ENCODE peak calls at places on chromosomes 12 and 14, in four cellular contexts. P is K562, R is H1, C is GM12878. K is an unnamed sample.

GRCh38 chr12:10235761-10236631 is 23.3 kb downstream of the GABARAPL1 start:
- DNase-seq in P (peak), R (no peak), C (no peak), K (peak)

GRCh38 chr12:92757599-92758121 is 54.9 kb downstream of the PLEKHG7 start:
- DNase-seq in P (no peak), R (no peak), C (no peak), K (no peak)

GRCh38 chr12:22631863-22632463 is 7.0 kb downstream of the ETNK1 start:
- DNase-seq in P (no peak), R (no peak), C (no peak), K (no peak)

GRCh38 chr14:89310211-89310610 is 106.8 kb downstream of the FOXN3 start:
- DNase-seq in P (no peak), R (no peak), C (no peak), K (no peak)

GRCh38 chr14:68978550-68978911 is 571 bp downstream of the ACTN1 start:
- DNase-seq in P (peak), R (no peak), C (no peak), K (no peak)

GRCh38 chr14:105537580-105538474 is 11.4 kb downstream of the TMEM121 start:
- DNase-seq in P (peak), R (no peak), C (no peak), K (no peak)

GRCh38 chr12:106918746-106919145 is 37.0 kb upstream of the TMEM263 start:
- DNase-seq in P (peak), R (peak), C (no peak), K (peak)

GRCh38 chr12:105659355-105660075 is 329.0 kb downstream of the C12orf75 start:
- DNase-seq in P (no peak), R (no peak), C (no peak), K (no peak)

GRCh38 chr14:94748667-94749347 is 21.1 kb downstream of the GSC start:
- DNase-seq in P (peak), R (no peak), C (no peak), K (peak)

GRCh38 chr12:109247831-109248654 is 61.0 kb downstream of the FOXN4 start:
- DNase-seq in P (no peak), R (no peak), C (no peak), K (no peak)

GRCh38 chr12:27462151-27462694 is 15.7 kb downstream of the SMCO2 start:
- DNase-seq in P (no peak), R (no peak), C (no peak), K (no peak)

GRCh38 chr14:81286574-81287370 is 66.0 kb upstream of the GTF2A1 start:
- DNase-seq in P (no peak), R (no peak), C (no peak), K (no peak)

GRCh38 chr12:107091381-107091780 is 2.0 kb downstream of the CRY1 start:
- DNase-seq in P (no peak), R (no peak), C (no peak), K (no peak)

GRCh38 chr14:33786091-33786825 is 164.6 kb downstream of the EGLN3 start:
- DNase-seq in P (no peak), R (no peak), C (no peak), K (no peak)

GRCh38 chr14:36227802-36228201 is 51.3 kb upstream of the PTCSC3 start:
- DNase-seq in P (no peak), R (no peak), C (no peak), K (no peak)

GRCh38 chr14:48792376-48793024 is 793.7 kb downstream of the RPS29 start:
- DNase-seq in P (no peak), R (no peak), C (no peak), K (no peak)

GRCh38 chr14:60313093-60313492 is 64.1 kb downstream of the PPM1A start:
- DNase-seq in P (peak), R (no peak), C (no peak), K (no peak)

GRCh38 chr12:64610092-64610659 is at the start of gene RASSF3:
- DNase-seq in P (peak), R (no peak), C (no peak), K (peak)

GRCh38 chr12:121223283-121223946 is 13.5 kb downstream of the P2RX4 start:
- DNase-seq in P (no peak), R (no peak), C (no peak), K (no peak)

GRCh38 chr12:12835378-12836145 is 22.4 kb downstream of the DDX47 start:
- DNase-seq in P (peak), R (no peak), C (no peak), K (peak)

GRCh38 chr14:101399737-101400517 is 161.4 kb upstream of the DIO3 start:
- DNase-seq in P (no peak), R (no peak), C (no peak), K (no peak)

GRCh38 chr12:2406903-2407302 is 354.1 kb downstream of the CACNA1C start:
- DNase-seq in P (no peak), R (no peak), C (no peak), K (no peak)

GRCh38 chr12:95805864-95806669 is 15.5 kb upstream of the NTN4 start:
- DNase-seq in P (no peak), R (no peak), C (no peak), K (peak)

GRCh38 chr14:38994721-38995120 is 108.3 kb downstream of the SEC23A start:
- DNase-seq in P (no peak), R (no peak), C (no peak), K (no peak)

GRCh38 chr12:78863482-78864427 is 819 bp upstream of the SYT1 start:
- DNase-seq in P (no peak), R (peak), C (no peak), K (no peak)

GRCh38 chr14:38400751-38401150 is 144.9 kb upstream of the CLEC14A start:
- DNase-seq in P (no peak), R (no peak), C (no peak), K (no peak)

GRCh38 chr14:99564256-99564902 is 39.6 kb downstream of the CCDC85C start:
- DNase-seq in P (no peak), R (no peak), C (no peak), K (no peak)

GRCh38 chr12:107330901-107331431 is 237.6 kb upstream of the CRY1 start:
- DNase-seq in P (no peak), R (no peak), C (no peak), K (no peak)

GRCh38 chr12:119669744-119670472 is 2.0 kb downstream of the PRKAB1 start:
- DNase-seq in P (no peak), R (no peak), C (no peak), K (no peak)

GRCh38 chr12:8028267-8028666 is 4.2 kb upstream of the FOXJ2 start:
- DNase-seq in P (no peak), R (no peak), C (no peak), K (no peak)

GRCh38 chr14:68655961-68656360 is 136.9 kb downstream of the ZFP36L1 start:
- DNase-seq in P (no peak), R (no peak), C (no peak), K (peak)

GRCh38 chr14:59826150-59826549 is 44.4 kb downstream of the RTN1 start:
- DNase-seq in P (no peak), R (no peak), C (no peak), K (no peak)

GRCh38 chr14:56145965-56146364 is 27.8 kb downstream of the PELI2 start:
- DNase-seq in P (no peak), R (no peak), C (no peak), K (no peak)

GRCh38 chr12:116346222-116346621 is 68.7 kb upstream of the MED13L start:
- DNase-seq in P (peak), R (no peak), C (no peak), K (no peak)

GRCh38 chr12:83389237-83389996 is 702.7 kb downstream of the TMTC2 start:
- DNase-seq in P (peak), R (peak), C (no peak), K (peak)

GRCh38 chr12:121711925-121712461 is 559 bp upstream of the TMEM120B start:
- DNase-seq in P (peak), R (no peak), C (no peak), K (no peak)

GRCh38 chr14:49853158-49853477 is 530 bp upstream of the NEMF start:
- DNase-seq in P (no peak), R (no peak), C (no peak), K (no peak)

GRCh38 chr12:9066755-9067433 is 48.8 kb downstream of the A2M start:
- DNase-seq in P (no peak), R (no peak), C (no peak), K (no peak)

GRCh38 chr12:51388066-51388799 is 3.0 kb downstream of the GALNT6 start:
- DNase-seq in P (peak), R (no peak), C (no peak), K (no peak)

GRCh38 chr14:99565383-99565782 is 38.6 kb downstream of the CCDC85C start:
- DNase-seq in P (no peak), R (no peak), C (no peak), K (no peak)

GRCh38 chr14:79724934-79725717 is 486.2 kb downstream of the DIO2 start:
- DNase-seq in P (no peak), R (no peak), C (peak), K (no peak)
- TF ChIP-seq EGR1 in P (no peak), R (no peak), C (no peak), K (no peak)

GRCh38 chr14:23119362-23120327 is 590 bp upstream of the CEBPE start:
- DNase-seq in P (no peak), R (no peak), C (no peak), K (no peak)
- TF ChIP-seq EGR1 in P (no peak), R (no peak), C (no peak), K (no peak)

DNA sequence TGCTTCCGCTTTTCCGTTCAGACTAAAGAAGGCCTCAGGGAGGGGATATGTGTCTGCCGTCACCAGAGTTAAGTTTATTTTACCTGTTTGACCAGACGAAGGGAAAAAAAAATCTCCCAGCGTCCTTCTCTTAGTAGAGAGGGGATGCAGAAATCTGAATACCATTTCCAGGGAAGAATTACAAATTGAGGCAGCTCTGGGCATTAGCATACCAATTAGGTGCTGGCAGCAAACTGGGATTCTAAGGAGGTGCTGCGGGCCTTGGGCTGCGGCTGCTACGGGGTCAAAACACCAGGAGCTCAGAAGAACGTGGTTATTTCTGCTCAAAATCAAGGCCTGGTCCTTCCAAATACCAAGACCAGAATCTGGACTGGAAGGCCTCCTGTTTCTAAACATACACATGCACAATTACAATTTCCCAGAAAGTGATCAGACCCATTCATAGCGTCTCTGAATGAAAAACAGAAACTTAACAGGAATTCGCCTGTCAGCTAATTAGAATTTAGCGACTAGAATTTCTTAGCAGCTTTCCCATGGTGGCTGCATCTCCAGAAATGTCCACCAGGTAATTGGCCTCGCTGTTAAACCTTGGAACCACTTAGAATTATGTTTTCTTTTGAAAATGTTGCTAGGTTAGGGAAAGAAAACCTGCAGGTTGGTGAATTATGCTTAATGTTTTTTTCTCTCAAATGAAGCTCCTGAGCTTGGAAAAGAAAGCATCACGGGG is 617.0 kb downstream of the VRK1 start:
- DNase-seq in P (no peak), R (no peak), C (no peak), K (no peak)
- TF ChIP-seq EGR1 in P (no peak), R (no peak), C (no peak), K (no peak)

DNA sequence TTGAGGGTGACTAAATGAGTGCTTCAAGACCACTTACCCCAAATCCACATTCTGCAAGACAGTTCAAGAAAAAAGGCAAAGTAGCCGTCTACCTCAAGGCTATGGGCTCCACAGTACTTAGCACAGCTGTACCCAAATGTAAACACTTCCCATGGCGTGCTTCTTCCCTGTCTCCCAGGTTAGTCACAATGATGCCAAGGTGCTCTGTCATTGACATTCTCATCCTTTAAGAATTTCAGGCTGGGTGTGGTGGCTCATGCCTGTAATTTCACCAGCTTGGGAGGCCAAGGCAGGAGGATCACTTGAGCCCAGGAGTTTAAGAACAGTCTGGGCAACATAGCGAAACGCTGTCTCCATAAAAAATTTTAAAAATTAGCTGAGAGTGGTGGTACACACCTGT is 51.2 kb upstream of the CERS5 start:
- DNase-seq in P (no peak), R (no peak), C (no peak), K (peak)
- TF ChIP-seq EGR1 in P (no peak), R (no peak), C (no peak), K (no peak)

GRCh38 chr12:124861898-124862676 is 1.6 kb downstream of the SCARB1 start:
- DNase-seq in P (no peak), R (no peak), C (peak), K (no peak)

GRCh38 chr12:124861492-124861891 is 2.2 kb downstream of the SCARB1 start:
- DNase-seq in P (peak), R (no peak), C (peak), K (peak)

GRCh38 chr12:124863409-124864325 is at the start of gene SCARB1:
- DNase-seq in P (peak), R (peak), C (peak), K (peak)

GRCh38 chr12:124864326-124864752 is 675 bp upstream of the SCARB1 start:
- DNase-seq in P (no peak), R (no peak), C (no peak), K (no peak)

DNA sequence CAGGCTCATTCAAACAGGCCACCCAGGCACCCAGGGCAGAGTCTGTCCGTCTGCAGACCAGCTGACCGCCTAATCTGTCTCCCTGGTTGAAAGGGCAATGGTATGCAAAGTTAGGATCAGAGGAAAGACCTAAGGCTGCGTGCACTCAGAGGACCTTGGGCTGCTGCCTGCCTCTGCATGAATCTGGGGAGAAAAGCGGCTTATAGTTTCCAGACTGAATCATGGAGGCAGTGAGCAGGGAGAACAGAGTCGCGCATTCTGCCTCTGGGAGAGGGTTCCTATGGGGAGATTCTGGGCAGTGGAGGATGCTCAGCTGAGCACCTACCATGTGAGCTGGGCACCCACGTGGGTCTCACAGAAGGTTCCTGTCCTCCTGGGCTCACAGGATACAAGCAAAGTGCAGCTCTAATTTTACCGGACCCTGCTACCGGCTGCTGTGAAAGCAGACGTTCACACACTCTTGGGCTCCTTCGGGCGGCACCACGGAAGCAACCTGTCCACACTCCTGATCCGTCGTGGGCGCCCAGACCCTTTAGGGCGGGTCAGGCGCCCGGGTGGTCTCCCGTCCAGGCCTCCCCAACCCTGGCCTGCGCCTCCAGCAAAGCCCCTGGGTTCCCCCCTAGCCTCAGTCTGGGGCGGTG is 776 bp downstream of the SCARB1 start:
- DNase-seq in P (no peak), R (no peak), C (no peak), K (no peak)
- TF ChIP-seq EGR1 in P (no peak), R (no peak), C (no peak), K (no peak)

DNA sequence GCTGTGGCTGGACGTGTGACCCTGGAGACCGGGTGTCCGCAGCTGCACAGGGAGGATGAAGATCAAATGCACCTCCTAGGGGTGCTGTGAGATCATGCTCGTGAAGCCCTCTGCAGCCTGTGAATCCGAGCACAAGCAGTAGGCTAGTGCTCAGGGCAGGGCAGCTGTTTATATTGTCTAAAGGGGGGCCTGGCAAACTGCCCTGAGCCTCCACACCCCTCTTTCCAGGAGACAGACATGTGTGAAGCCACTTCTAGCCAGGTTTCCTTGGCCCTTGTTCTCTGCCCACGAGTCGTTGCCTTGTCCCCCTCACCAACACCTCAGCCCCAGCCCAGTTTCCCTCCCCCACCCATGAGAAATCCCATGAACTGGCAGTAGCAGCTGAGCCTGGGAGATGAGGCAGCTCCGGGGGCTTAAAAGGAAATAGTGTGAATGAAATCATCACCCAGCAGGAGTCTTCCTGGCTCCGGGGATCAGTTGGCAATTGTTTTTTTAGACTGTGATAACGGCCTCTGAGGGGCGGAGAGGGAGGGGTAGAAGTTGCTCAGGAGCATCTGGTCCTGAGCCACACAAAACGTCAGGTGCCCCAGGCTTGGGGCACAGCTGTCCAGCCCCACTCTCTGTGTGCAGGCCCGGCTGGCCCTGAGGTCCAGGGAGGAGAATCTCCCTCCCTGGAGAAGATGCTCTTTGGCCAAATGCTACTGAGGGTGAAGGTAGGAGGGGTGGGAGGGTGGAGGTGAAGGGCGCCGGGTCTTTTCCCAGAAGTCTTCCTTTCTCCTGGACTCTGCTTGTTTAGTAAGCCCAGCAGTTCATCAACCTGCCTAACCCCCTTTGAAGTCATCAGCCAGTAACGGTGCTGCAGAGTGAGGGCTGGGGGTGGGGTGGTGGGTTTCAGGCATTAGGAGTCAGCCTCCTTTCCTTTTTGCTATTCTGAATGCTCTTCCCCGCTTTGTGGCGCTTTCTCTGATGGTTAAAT is 4.0 kb downstream of the FGF6 start:
- DNase-seq in P (no peak), R (peak), C (no peak), K (no peak)
- TF ChIP-seq EGR1 in P (no peak), R (no peak), C (no peak), K (no peak)

GRCh38 chr12:47797432-47797831 is 22.3 kb downstream of the HDAC7 start:
- DNase-seq in P (no peak), R (no peak), C (no peak), K (no peak)
- TF ChIP-seq EGR1 in P (no peak), R (no peak), C (no peak), K (no peak)

GRCh38 chr14:63787995-63788946 is 60.4 kb upstream of the SGPP1 start:
- DNase-seq in P (no peak), R (no peak), C (no peak), K (no peak)
- TF ChIP-seq EGR1 in P (no peak), R (no peak), C (no peak), K (no peak)

GRCh38 chr12:76337583-76337982 is 10.6 kb downstream of the BBS10 start:
- DNase-seq in P (no peak), R (no peak), C (no peak), K (no peak)

GRCh38 chr12:76340680-76341435 is 7.4 kb downstream of the BBS10 start:
- DNase-seq in P (no peak), R (no peak), C (no peak), K (no peak)

GRCh38 chr12:76345569-76345968 is 2.6 kb downstream of the BBS10 start:
- DNase-seq in P (no peak), R (no peak), C (no peak), K (no peak)

GRCh38 chr12:76346236-76346635 is 2.0 kb downstream of the BBS10 start:
- DNase-seq in P (no peak), R (no peak), C (no peak), K (no peak)

DNA sequence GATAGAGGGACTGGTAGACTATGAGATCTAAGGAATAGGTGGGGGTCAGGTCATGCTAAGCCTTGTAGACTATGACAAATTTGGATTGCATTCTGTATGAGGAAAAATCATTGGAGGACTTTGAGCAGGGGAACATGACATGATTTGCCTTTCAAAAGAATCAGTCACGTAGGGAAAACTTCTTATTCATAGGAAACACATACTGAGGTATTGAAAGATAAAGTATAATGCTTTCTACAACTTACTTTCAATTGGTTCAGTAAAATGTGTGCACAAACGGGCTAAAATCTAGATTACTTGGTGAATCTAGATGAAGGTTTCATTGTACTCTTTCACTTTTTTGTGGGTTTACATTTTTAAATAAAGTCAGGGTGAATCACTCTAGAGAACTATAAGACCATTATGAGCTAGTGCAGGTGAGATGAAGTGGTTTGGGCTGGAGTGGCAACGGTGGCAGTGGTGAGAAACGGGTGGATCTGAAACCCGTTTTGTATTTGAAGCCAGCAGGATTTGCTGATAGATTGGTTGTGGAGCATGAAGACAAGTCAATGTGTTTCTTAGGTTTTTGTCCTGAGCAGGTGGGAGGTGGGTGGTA is 6.7 kb downstream of the BBS10 start:
- DNase-seq in P (no peak), R (no peak), C (no peak), K (no peak)
- TF ChIP-seq EGR1 in P (no peak), R (no peak), C (no peak), K (no peak)